ENCODE peak calls at places on chromosomes 5 and 9, in four cellular contexts. One of them, this sample, is unnamed.
A peak's percentile ranks its signal among the peaks of the same experiment; 100 is the strongest.

GRCh38 chr5:9347032-9347431 is 198.8 kb downstream of the SEMA5A start:
- DNase-seq in GM12878: no peak
- DNase-seq in K562: no peak
- DNase-seq in HepG2: no peak
- DNase-seq in this sample: no peak

GRCh38 chr5:111063709-111064322 is 7.7 kb upstream of the TSLP start:
- DNase-seq in GM12878: no peak
- DNase-seq in K562: no peak
- DNase-seq in HepG2: peak; percentile 31
- DNase-seq in this sample: peak; percentile 36

GRCh38 chr5:142717582-142718215 is 31.8 kb upstream of the FGF1 start:
- DNase-seq in HepG2: peak; percentile 52
- DNase-seq in K562: no peak
- DNase-seq in GM12878: no peak
- DNase-seq in this sample: peak; percentile 70

GRCh38 chr5:156778139-156778696 is 71.9 kb upstream of the PPP1R2B start:
- DNase-seq in GM12878: no peak
- DNase-seq in K562: no peak
- DNase-seq in HepG2: no peak
- DNase-seq in this sample: no peak

GRCh38 chr9:22158275-22158674 is 149.2 kb upstream of the CDKN2B start:
- DNase-seq in HepG2: no peak
- DNase-seq in K562: no peak
- DNase-seq in GM12878: no peak
- DNase-seq in this sample: peak; percentile 48

GRCh38 chr9:132163457-132163875 is 1.6 kb downstream of the NTNG2 start:
- DNase-seq in GM12878: no peak
- DNase-seq in HepG2: no peak
- DNase-seq in K562: no peak
- DNase-seq in this sample: no peak

GRCh38 chr5:6684075-6684474 is 29.2 kb upstream of the TENT4A start:
- DNase-seq in HepG2: no peak
- DNase-seq in K562: no peak
- DNase-seq in GM12878: no peak
- DNase-seq in this sample: no peak

GRCh38 chr5:54909911-54910870 is 75.2 kb downstream of the ESM1 start:
- DNase-seq in K562: no peak
- DNase-seq in GM12878: no peak
- DNase-seq in HepG2: no peak
- DNase-seq in this sample: no peak

GRCh38 chr9:81825831-81826540 is 102.2 kb upstream of the SPATA31D4 start:
- DNase-seq in GM12878: no peak
- DNase-seq in HepG2: no peak
- DNase-seq in K562: no peak
- DNase-seq in this sample: no peak

GRCh38 chr5:133347039-133347438 is 265.3 kb downstream of the FSTL4 start:
- DNase-seq in HepG2: peak; percentile 29
- DNase-seq in GM12878: no peak
- DNase-seq in K562: no peak
- DNase-seq in this sample: peak; percentile 33

GRCh38 chr5:93422652-93423332 is 158.2 kb downstream of the NR2F1-AS1 start:
- DNase-seq in HepG2: no peak
- DNase-seq in GM12878: no peak
- DNase-seq in K562: no peak
- DNase-seq in this sample: no peak

GRCh38 chr9:96047741-96048115 is 172.2 kb downstream of the ERCC6L2 start:
- DNase-seq in K562: no peak
- DNase-seq in HepG2: no peak
- DNase-seq in GM12878: no peak
- DNase-seq in this sample: no peak

GRCh38 chr9:13145340-13145739 is 134.2 kb downstream of the MPDZ start:
- DNase-seq in GM12878: no peak
- DNase-seq in K562: no peak
- DNase-seq in HepG2: no peak
- DNase-seq in this sample: no peak

GRCh38 chr5:59069438-59070079 is 486.7 kb downstream of the RAB3C start:
- DNase-seq in GM12878: no peak
- DNase-seq in HepG2: peak; percentile 68
- DNase-seq in K562: no peak
- DNase-seq in this sample: peak; percentile 96

GRCh38 chr5:141208478-141208877 is at the start of gene PCDHB12:
- DNase-seq in HepG2: peak; percentile 12
- DNase-seq in K562: no peak
- DNase-seq in GM12878: no peak
- DNase-seq in this sample: no peak

GRCh38 chr9:7374966-7375650 is 424.5 kb downstream of the DMAC1 start:
- DNase-seq in GM12878: no peak
- DNase-seq in K562: no peak
- DNase-seq in HepG2: no peak
- DNase-seq in this sample: no peak

GRCh38 chr9:124841422-124841821 is 11.8 kb upstream of the WDR38 start:
- DNase-seq in K562: no peak
- DNase-seq in HepG2: no peak
- DNase-seq in GM12878: no peak
- DNase-seq in this sample: no peak

GRCh38 chr5:10524376-10525123 is 39.3 kb upstream of the ANKRD33B start:
- DNase-seq in HepG2: no peak
- DNase-seq in K562: no peak
- DNase-seq in GM12878: no peak
- DNase-seq in this sample: peak; percentile 39

GRCh38 chr5:170278611-170279500 is 18.7 kb downstream of the LCP2 start:
- DNase-seq in HepG2: no peak
- DNase-seq in K562: peak; percentile 61
- DNase-seq in GM12878: peak; percentile 78
- DNase-seq in this sample: no peak

GRCh38 chr5:158322620-158323019 is 463.7 kb upstream of the CLINT1 start:
- DNase-seq in GM12878: no peak
- DNase-seq in HepG2: no peak
- DNase-seq in K562: no peak
- DNase-seq in this sample: no peak

GRCh38 chr5:82551220-82551619 is 273.1 kb upstream of the RPS23 start:
- DNase-seq in GM12878: no peak
- DNase-seq in K562: no peak
- DNase-seq in HepG2: no peak
- DNase-seq in this sample: no peak

GRCh38 chr9:126699401-126699851 is 85.7 kb downstream of the LMX1B start:
- DNase-seq in K562: no peak
- DNase-seq in GM12878: no peak
- DNase-seq in HepG2: no peak
- DNase-seq in this sample: no peak

GRCh38 chr9:108374606-108375005 is 481.2 kb downstream of the ACTL7B start:
- DNase-seq in HepG2: no peak
- DNase-seq in K562: no peak
- DNase-seq in GM12878: no peak
- DNase-seq in this sample: no peak

GRCh38 chr5:53276825-53277224 is 167.3 kb upstream of the MOCS2 start:
- DNase-seq in GM12878: no peak
- DNase-seq in K562: no peak
- DNase-seq in HepG2: no peak
- DNase-seq in this sample: no peak

GRCh38 chr5:120160120-120160895 is 303.8 kb upstream of the PRR16 start:
- DNase-seq in K562: no peak
- DNase-seq in GM12878: no peak
- DNase-seq in HepG2: no peak
- DNase-seq in this sample: no peak

GRCh38 chr5:10987881-10988504 is 227.0 kb upstream of the DAP start:
- DNase-seq in GM12878: no peak
- DNase-seq in HepG2: peak; percentile 43
- DNase-seq in K562: peak; percentile 81
- DNase-seq in this sample: peak; percentile 35

GRCh38 chr5:174309131-174309845 is 263.8 kb downstream of the NSG2 start:
- DNase-seq in HepG2: no peak
- DNase-seq in K562: no peak
- DNase-seq in GM12878: no peak
- DNase-seq in this sample: no peak

GRCh38 chr9:87390361-87390760 is 107.3 kb upstream of the DAPK1 start:
- DNase-seq in K562: no peak
- DNase-seq in HepG2: no peak
- DNase-seq in GM12878: no peak
- DNase-seq in this sample: no peak

GRCh38 chr9:137277329-137278041 is at the start of gene TOR4A:
- DNase-seq in GM12878: peak; percentile 42
- DNase-seq in HepG2: peak; percentile 94
- DNase-seq in K562: peak; percentile 90
- DNase-seq in this sample: peak; percentile 89

GRCh38 chr9:17137576-17137975 is 2.7 kb downstream of the CNTLN start:
- DNase-seq in HepG2: no peak
- DNase-seq in K562: no peak
- DNase-seq in GM12878: no peak
- DNase-seq in this sample: no peak
- TF ChIP-seq ESRRA in HepG2: no peak
- TF ChIP-seq ESRRA in K562: no peak
- TF ChIP-seq ESRRA in GM12878: no peak
- TF ChIP-seq ESRRA in this sample: no peak

GRCh38 chr9:99590879-99591278 is 230.8 kb upstream of the NR4A3 start:
- DNase-seq in GM12878: no peak
- DNase-seq in K562: no peak
- DNase-seq in HepG2: no peak
- DNase-seq in this sample: no peak

GRCh38 chr9:99588299-99588698 is 233.4 kb upstream of the NR4A3 start:
- DNase-seq in GM12878: no peak
- DNase-seq in HepG2: no peak
- DNase-seq in K562: no peak
- DNase-seq in this sample: no peak

GRCh38 chr9:99591770-99592169 is 229.9 kb upstream of the NR4A3 start:
- DNase-seq in GM12878: no peak
- DNase-seq in K562: no peak
- DNase-seq in HepG2: no peak
- DNase-seq in this sample: no peak

GRCh38 chr9:99592834-99593584 is 228.7 kb upstream of the NR4A3 start:
- DNase-seq in GM12878: no peak
- DNase-seq in HepG2: no peak
- DNase-seq in K562: no peak
- DNase-seq in this sample: no peak

DNA sequence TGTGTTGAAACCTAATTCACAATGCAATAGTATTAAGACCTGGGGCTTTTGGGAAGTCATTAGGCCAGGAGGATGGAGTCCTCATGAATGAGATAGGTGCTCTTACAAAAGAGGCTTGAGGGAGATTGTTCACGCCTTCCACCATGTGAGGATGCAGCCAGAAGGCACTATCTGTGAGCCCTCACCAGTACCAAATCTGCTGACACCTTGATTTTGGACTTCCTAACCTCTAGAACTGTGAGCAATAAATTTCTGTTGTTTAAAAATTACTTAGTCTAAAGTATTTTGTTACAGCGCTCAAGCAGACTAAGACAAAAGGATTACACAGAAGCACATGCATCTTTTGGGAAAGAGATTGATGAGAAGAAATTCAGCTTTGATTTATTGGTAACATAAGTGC is 232.9 kb upstream of the NR4A3 start:
- DNase-seq in K562: no peak
- DNase-seq in HepG2: no peak
- DNase-seq in GM12878: no peak
- DNase-seq in this sample: no peak
- TF ChIP-seq KDM1A in K562: no peak
- TF ChIP-seq KDM1A in HepG2: no peak
- TF ChIP-seq KDM1A in GM12878: no peak
- TF ChIP-seq KDM1A in this sample: no peak

GRCh38 chr5:14156611-14157493 is 13.7 kb downstream of the TRIO start:
- DNase-seq in HepG2: peak; percentile 34
- DNase-seq in K562: no peak
- DNase-seq in GM12878: peak; percentile 67
- DNase-seq in this sample: peak; percentile 77
- TF ChIP-seq ESRRA in HepG2: no peak
- TF ChIP-seq ESRRA in K562: no peak
- TF ChIP-seq ESRRA in GM12878: no peak
- TF ChIP-seq ESRRA in this sample: no peak

GRCh38 chr5:39721394-39721793 is 296.6 kb upstream of the DAB2 start:
- DNase-seq in GM12878: no peak
- DNase-seq in HepG2: no peak
- DNase-seq in K562: no peak
- DNase-seq in this sample: no peak
- TF ChIP-seq KDM1A in GM12878: no peak
- TF ChIP-seq KDM1A in HepG2: no peak
- TF ChIP-seq KDM1A in K562: no peak
- TF ChIP-seq KDM1A in this sample: no peak

DNA sequence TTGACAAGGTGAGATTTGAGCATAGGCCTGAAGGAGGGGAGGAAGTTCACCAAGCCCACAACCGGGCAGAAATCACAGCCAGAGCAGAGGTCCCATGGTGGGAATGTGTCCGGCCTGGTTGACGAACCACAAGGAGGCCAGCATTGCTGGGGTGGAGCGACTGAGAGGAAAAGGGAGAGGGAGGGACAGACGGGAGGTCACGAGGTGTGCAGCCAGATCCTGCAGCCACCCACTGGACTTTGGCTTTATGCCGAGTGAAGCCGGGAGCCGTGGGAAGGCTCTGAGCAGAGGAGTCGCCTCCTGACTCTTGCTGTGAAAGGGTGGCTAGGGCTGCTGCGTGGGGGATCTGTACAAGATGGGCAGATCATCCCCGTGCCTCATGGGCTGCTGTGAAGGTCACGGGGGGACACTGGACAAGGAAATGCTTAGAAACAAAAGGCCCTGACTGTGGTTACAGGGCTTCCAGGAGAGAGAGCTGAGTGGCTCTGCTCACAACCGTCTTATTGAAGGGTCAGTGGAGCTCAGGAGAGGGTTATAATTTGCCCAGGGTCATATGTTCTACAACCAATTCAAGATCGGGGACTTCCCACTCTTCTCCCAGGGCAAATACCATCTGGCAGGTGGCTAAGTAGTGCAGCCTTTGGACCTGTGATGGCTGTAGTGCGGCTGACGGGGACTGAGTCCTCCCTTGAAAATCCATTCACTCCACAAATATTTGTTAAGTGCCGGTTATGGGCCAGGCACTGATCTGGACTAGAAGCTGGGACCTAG is 15.6 kb upstream of the CD74 start:
- DNase-seq in K562: peak; percentile 44
- DNase-seq in GM12878: no peak
- DNase-seq in HepG2: peak; percentile 83
- DNase-seq in this sample: no peak
- TF ChIP-seq ESRRA in K562: peak; percentile 88
- TF ChIP-seq ESRRA in GM12878: no peak
- TF ChIP-seq ESRRA in HepG2: peak; percentile 67
- TF ChIP-seq ESRRA in this sample: no peak

This sample was measured in A549.